ENCODE peak calls at places on chromosome X, in nine cellular contexts. O, E, H, F, U, A, X, V and M are unnamed samples.

GRCh38 chrX:36957425-36958328 is 50.5 kb upstream of the FAM47C start:
- DNase-seq in O (peak; percentile 79), E (no peak), H (no peak), F (no peak), U (no peak), A (no peak), X (peak; percentile 39), V (peak; percentile 85), M (no peak)

GRCh38 chrX:68880846-68881513 is 52.2 kb downstream of the EFNB1 start:
- DNase-seq in O (no peak), E (no peak), H (no peak), F (no peak), U (no peak), A (no peak), X (no peak), V (peak; percentile 88), M (no peak)

GRCh38 chrX:3371163-3371562 is 24.7 kb upstream of the MXRA5 start:
- DNase-seq in O (no peak), E (no peak), H (no peak), F (no peak), U (no peak), A (no peak), X (no peak), V (no peak), M (no peak)

GRCh38 chrX:23792861-23793553 is 10.0 kb downstream of the SAT1 start:
- DNase-seq in O (no peak), E (no peak), H (no peak), F (no peak), U (no peak), A (no peak), X (peak; percentile 83), V (peak; percentile 55), M (no peak)

GRCh38 chrX:153773218-153773611 is 7.6 kb upstream of the SRPK3 start:
- DNase-seq in O (no peak), E (peak; percentile 64), H (no peak), F (no peak), U (no peak), A (no peak), X (no peak), V (no peak), M (no peak)

GRCh38 chrX:97587171-97587570 is 703.5 kb downstream of the RPA4 start:
- DNase-seq in O (no peak), E (no peak), H (no peak), F (no peak), U (no peak), A (no peak), X (no peak), V (no peak), M (no peak)

GRCh38 chrX:49919617-49920016 is 2.8 kb upstream of the CLCN5 start:
- DNase-seq in O (no peak), E (peak; percentile 75), H (peak; percentile 4), F (peak; percentile 39), U (peak; percentile 11), A (peak; percentile 71), X (peak; percentile 58), V (peak; percentile 54), M (peak; percentile 19)

GRCh38 chrX:38699116-38699515 is 102.1 kb upstream of the MID1IP1 start:
- DNase-seq in O (no peak), E (no peak), H (no peak), F (no peak), U (no peak), A (no peak), X (peak; percentile 13), V (no peak), M (no peak)

GRCh38 chrX:96909291-96909690 is 25.6 kb downstream of the RPA4 start:
- DNase-seq in O (no peak), E (no peak), H (no peak), F (no peak), U (no peak), A (no peak), X (peak; percentile 3), V (no peak), M (no peak)

GRCh38 chrX:23511783-23512182 is 155.5 kb upstream of the PRDX4 start:
- DNase-seq in O (no peak), E (no peak), H (no peak), F (no peak), U (no peak), A (no peak), X (no peak), V (no peak), M (no peak)

GRCh38 chrX:23344208-23344903 is 9.7 kb downstream of the PTCHD1 start:
- DNase-seq in O (no peak), E (no peak), H (no peak), F (no peak), U (no peak), A (no peak), X (no peak), V (no peak), M (no peak)

GRCh38 chrX:31228415-31228832 is 156.6 kb upstream of the FTHL17 start:
- DNase-seq in O (no peak), E (peak; percentile 66), H (no peak), F (peak; percentile 24), U (no peak), A (peak; percentile 60), X (no peak), V (no peak), M (no peak)

GRCh38 chrX:6574762-6575161 is 39.8 kb upstream of the VCX3A start:
- DNase-seq in O (no peak), E (no peak), H (no peak), F (no peak), U (no peak), A (no peak), X (peak; percentile 44), V (peak; percentile 15), M (no peak)

GRCh38 chrX:152220612-152221011 is 82.2 kb upstream of the MAGEA10 start:
- DNase-seq in O (no peak), E (no peak), H (no peak), F (no peak), U (no peak), A (no peak), X (no peak), V (no peak), M (no peak)

GRCh38 chrX:151515233-151515632 is 48.2 kb upstream of the PASD1 start:
- DNase-seq in O (no peak), E (no peak), H (no peak), F (no peak), U (no peak), A (no peak), X (no peak), V (no peak), M (no peak)

GRCh38 chrX:69101655-69102251 is 63.5 kb downstream of the PJA1 start:
- DNase-seq in O (no peak), E (no peak), H (no peak), F (no peak), U (no peak), A (no peak), X (no peak), V (no peak), M (no peak)

GRCh38 chrX:140733766-140734342 is 24.3 kb downstream of the LINC00632 start:
- DNase-seq in O (no peak), E (no peak), H (no peak), F (no peak), U (no peak), A (no peak), X (peak; percentile 63), V (peak; percentile 54), M (no peak)

GRCh38 chrX:37423864-37424569 is 74.9 kb downstream of the PRRG1 start:
- DNase-seq in O (no peak), E (no peak), H (no peak), F (no peak), U (no peak), A (no peak), X (peak; percentile 1), V (no peak), M (no peak)

GRCh38 chrX:45351478-45351877 is 150.8 kb upstream of the DIPK2B start:
- DNase-seq in O (no peak), E (no peak), H (no peak), F (no peak), U (no peak), A (no peak), X (no peak), V (no peak), M (no peak)

GRCh38 chrX:10529344-10529743 is 91.0 kb downstream of the MID1 start:
- DNase-seq in O (no peak), E (no peak), H (no peak), F (no peak), U (no peak), A (no peak), X (no peak), V (no peak), M (no peak)

DNA sequence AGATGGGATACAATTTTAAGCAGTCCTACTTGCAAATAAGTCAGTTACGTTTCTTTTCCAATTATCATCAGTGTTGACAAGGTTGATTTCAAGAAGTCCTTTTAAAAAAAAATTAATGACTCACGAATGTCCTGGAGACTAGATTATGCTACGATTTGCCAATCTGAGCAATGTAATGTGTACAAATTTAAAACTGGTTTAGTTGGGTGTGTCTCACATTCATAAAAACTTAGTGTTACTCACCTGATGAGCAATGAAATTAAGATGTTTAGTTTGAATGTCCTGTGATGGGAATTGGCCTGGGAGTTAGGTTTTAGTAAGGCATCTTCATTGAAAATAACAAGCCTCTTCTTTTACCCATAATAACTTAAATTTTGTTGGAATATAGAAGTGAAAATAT is 136.7 kb upstream of the POF1B start:
- DNase-seq in O (no peak), E (no peak), H (no peak), F (no peak), U (no peak), A (no peak), X (no peak), V (no peak), M (no peak)
- H3K27ac ChIP-seq in O (no peak overlapping the region), E (no peak overlapping the region), H (no peak overlapping the region), F (no peak overlapping the region), U (no peak overlapping the region), A (no peak overlapping the region), X (no peak overlapping the region), V (no peak overlapping the region), M (no peak overlapping the region)

GRCh38 chrX:107447642-107448041 is 1.8 kb upstream of the FRMPD3 start:
- DNase-seq in O (no peak), E (no peak), H (no peak), F (no peak), U (no peak), A (no peak), X (no peak), V (no peak), M (no peak)
- H3K4me1 ChIP-seq in O (no peaks in the 10 kb centered on the region), E (peaks cover 5% of the 10 kb centered on the region), H (no peaks in the 10 kb centered on the region), F (peaks cover 6% of the 10 kb centered on the region), U (no peaks in the 10 kb centered on the region), A (no peaks in the 10 kb centered on the region), X (no peaks in the 10 kb centered on the region), V (peaks cover 4% of the 10 kb centered on the region), M (peaks cover 2% of the 10 kb centered on the region)

DNA sequence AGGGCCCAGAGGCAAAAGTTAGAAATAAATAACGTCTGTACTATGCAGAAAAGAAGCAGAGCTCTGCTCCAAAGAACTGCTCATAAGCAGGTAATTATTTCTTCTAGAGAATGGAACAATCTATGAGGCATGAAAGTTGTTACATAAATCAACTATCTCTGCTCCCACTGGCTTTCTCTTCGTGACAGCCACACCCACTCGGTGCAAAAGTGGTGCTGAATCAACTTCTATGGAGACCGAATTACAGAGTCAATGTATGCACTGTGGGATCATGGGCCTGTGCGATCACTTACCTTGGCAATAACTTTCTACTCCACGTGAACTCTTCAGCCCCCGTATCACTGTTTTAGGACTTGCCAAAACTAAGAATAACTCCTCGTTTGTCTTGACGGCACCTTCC is 99.4 kb upstream of the ATXN3L start:
- DNase-seq in O (no peak), E (no peak), H (no peak), F (no peak), U (no peak), A (no peak), X (no peak), V (no peak), M (no peak)
- H3K27ac ChIP-seq in O (no peak overlapping the region), E (no peak overlapping the region), H (no peak overlapping the region), F (no peak overlapping the region), U (no peak overlapping the region), A (no peak overlapping the region), X (no peak overlapping the region), V (no peak overlapping the region), M (no peak overlapping the region)

GRCh38 chrX:40465735-40466551 is 114.8 kb upstream of the ATP6AP2 start:
- DNase-seq in O (no peak), E (no peak), H (no peak), F (no peak), U (no peak), A (no peak), X (peak; percentile 74), V (no peak), M (no peak)
- H3K4me1 ChIP-seq in O (peaks cover 10% of the 10 kb centered on the region), E (no peaks in the 10 kb centered on the region), H (peaks cover 10% of the 10 kb centered on the region), F (no peaks in the 10 kb centered on the region), U (peaks cover 5% of the 10 kb centered on the region), A (no peaks in the 10 kb centered on the region), X (peaks cover 18% of the 10 kb centered on the region), V (peaks cover 16% of the 10 kb centered on the region), M (peaks cover 8% of the 10 kb centered on the region)